ENCODE peak calls at places on chromosomes 1 and 21, in four cellular contexts. W, D, A and P are unnamed samples. For H3K4me1, the result is how much of the 10 kb centered on the place peaks cover.

GRCh38 chr1:40984531-40984930 is 5.0 kb downstream of the CTPS1 start:
- DNase-seq in W (no peak), D (no peak), A (no peak), P (no peak)

GRCh38 chr1:1005774-1006304 is 5.9 kb upstream of the HES4 start:
- DNase-seq in W (no peak), D (no peak), A (no peak), P (no peak)

GRCh38 chr1:233884461-233885151 is 19.9 kb upstream of the SLC35F3 start:
- DNase-seq in W (no peak), D (no peak), A (no peak), P (no peak)

GRCh38 chr1:10973552-10973951 is 38.9 kb upstream of the TARDBP start:
- DNase-seq in W (peak), D (no peak), A (no peak), P (peak)

GRCh38 chr1:114021665-114022099 is 42.4 kb downstream of the OLFML3 start:
- DNase-seq in W (no peak), D (no peak), A (no peak), P (no peak)

GRCh38 chr1:36829066-36829465 is 205.2 kb downstream of the GRIK3 start:
- DNase-seq in W (no peak), D (no peak), A (no peak), P (no peak)

GRCh38 chr21:36297938-36298572 is 21.9 kb upstream of the MORC3 start:
- DNase-seq in W (peak), D (no peak), A (no peak), P (peak)

GRCh38 chr1:201252833-201253810 is 30.2 kb upstream of the PKP1 start:
- DNase-seq in W (no peak), D (no peak), A (no peak), P (no peak)

GRCh38 chr1:22848374-22848773 is 124.3 kb downstream of the LACTBL1 start:
- DNase-seq in W (no peak), D (no peak), A (no peak), P (no peak)

GRCh38 chr1:43545686-43546387 is 15.2 kb downstream of the PTPRF start:
- DNase-seq in W (peak), D (peak), A (no peak), P (peak)

GRCh38 chr1:108747898-108748297 is 1.4 kb downstream of the STXBP3 start:
- DNase-seq in W (no peak), D (no peak), A (no peak), P (no peak)

GRCh38 chr1:171753685-171754380 is 12.0 kb upstream of the VAMP4 start:
- DNase-seq in W (no peak), D (no peak), A (no peak), P (no peak)

GRCh38 chr1:94690033-94690712 is 130.0 kb upstream of the SLC44A3 start:
- DNase-seq in W (peak), D (no peak), A (no peak), P (no peak)

GRCh38 chr1:109792056-109792831 is 28.5 kb upstream of the EPS8L3 start:
- DNase-seq in W (peak), D (peak), A (no peak), P (peak)

GRCh38 chr1:226083303-226084101 is 21.0 kb downstream of the H3-3A start:
- DNase-seq in W (peak), D (peak), A (no peak), P (peak)

GRCh38 chr1:59570524-59570923 is 244.2 kb upstream of the HOOK1 start:
- DNase-seq in W (no peak), D (no peak), A (no peak), P (no peak)

GRCh38 chr1:161838362-161838761 is 72.2 kb downstream of the ATF6 start:
- DNase-seq in W (no peak), D (no peak), A (no peak), P (no peak)

GRCh38 chr1:94025383-94026340 is 95.3 kb downstream of the ABCA4 start:
- DNase-seq in W (peak), D (peak), A (no peak), P (no peak)

GRCh38 chr1:89833183-89834077 is 12.6 kb downstream of the LRRC8D start:
- DNase-seq in W (no peak), D (no peak), A (no peak), P (no peak)

GRCh38 chr1:36239941-36240637 is 15.8 kb downstream of the THRAP3 start:
- DNase-seq in W (no peak), D (no peak), A (no peak), P (no peak)

GRCh38 chr1:203425668-203425999 is 50.0 kb upstream of the PRELP start:
- DNase-seq in W (no peak), D (no peak), A (no peak), P (no peak)

GRCh38 chr1:91729621-91730348 is 156.2 kb downstream of the TGFBR3 start:
- DNase-seq in W (no peak), D (no peak), A (no peak), P (no peak)

GRCh38 chr1:91732291-91732953 is 153.5 kb downstream of the TGFBR3 start:
- DNase-seq in W (no peak), D (peak), A (no peak), P (no peak)

GRCh38 chr1:91731815-91732214 is 154.1 kb downstream of the TGFBR3 start:
- DNase-seq in W (no peak), D (no peak), A (no peak), P (no peak)

GRCh38 chr1:91732991-91733390 is 153.0 kb downstream of the TGFBR3 start:
- DNase-seq in W (no peak), D (no peak), A (no peak), P (no peak)

GRCh38 chr1:91730781-91731732 is 154.9 kb downstream of the TGFBR3 start:
- DNase-seq in W (peak), D (no peak), A (no peak), P (peak)
- H3K4me1 ChIP-seq in W (under half), D (under half), A (under half), P (half or more)

DNA sequence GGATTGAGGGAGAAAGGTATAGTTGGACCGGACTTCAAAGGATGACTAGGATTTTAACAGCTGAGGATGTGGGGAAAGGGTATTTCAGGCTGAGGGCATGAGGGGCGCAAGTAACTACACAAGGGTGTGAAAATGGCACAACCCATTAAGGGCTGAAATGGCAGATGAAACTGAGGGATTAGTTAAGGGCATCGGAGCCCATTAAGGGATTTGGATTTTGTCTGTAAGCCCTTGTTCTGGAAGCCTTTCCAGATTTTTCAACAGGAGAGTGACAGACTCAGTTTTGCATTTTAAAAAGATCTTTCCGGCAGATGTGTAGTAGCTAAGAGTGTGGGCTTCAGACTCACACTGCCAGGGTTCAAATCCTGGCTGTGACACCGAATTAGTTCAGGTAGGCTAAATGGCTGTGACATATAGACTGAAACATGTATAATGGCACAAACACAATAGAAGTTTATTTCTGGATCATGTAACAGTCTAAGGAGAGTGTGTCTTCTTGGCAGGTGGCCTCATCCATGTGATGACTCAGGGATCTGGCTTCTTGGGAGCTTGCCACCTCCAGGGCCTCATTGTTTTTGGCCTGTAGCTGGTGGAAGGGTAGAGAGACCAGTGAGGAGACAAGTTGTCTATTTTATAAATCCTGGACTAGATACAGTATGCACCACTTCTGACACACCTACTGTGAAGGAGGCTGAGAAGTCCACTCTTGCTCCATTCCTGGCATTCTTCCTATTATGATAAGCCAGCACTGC is 49.6 kb downstream of the UBE2T start:
- DNase-seq in W (no peak), D (peak), A (no peak), P (no peak)
- TF ChIP-seq EP300 in W (no peak), D (no peak), A (no peak), P (no peak)

DNA sequence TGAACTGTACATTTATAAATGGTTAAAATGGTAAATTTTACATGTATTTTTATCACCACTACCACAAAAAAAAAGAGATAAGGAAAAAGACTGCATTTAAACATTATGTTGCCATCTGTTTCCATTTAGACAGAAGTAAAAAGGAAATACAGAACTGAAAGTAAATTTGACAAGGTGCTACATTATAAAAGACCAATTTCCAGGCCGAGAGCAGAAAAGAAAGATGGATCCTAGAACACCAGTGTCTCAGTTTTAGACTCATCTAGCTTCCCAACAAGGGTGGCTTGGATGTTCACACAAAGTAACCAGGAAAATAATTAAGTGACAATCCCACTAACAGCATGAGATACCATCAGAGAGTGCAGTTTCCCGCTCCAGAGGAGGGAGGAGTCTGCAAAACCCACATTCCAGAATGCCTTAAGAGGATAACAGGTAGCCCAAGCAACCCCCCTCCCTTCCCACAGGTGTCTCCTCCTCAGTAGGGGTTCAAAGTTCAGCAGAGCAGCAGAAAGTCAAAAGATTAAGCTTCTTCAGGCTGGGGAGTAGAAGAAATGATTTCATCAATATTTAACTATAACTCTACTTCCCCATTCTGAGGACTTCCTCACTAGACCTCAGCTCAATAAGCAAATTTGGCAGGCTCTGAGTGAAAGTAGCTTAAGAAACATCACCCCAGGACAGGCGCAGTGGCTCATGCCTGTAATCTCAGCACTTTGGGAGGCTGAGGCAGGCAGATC is 11.8 kb downstream of the TPM3 start:
- DNase-seq in W (no peak), D (no peak), A (no peak), P (no peak)
- H3K4me1 ChIP-seq in W (half or more), D (half or more), A (under half), P (half or more)

DNA sequence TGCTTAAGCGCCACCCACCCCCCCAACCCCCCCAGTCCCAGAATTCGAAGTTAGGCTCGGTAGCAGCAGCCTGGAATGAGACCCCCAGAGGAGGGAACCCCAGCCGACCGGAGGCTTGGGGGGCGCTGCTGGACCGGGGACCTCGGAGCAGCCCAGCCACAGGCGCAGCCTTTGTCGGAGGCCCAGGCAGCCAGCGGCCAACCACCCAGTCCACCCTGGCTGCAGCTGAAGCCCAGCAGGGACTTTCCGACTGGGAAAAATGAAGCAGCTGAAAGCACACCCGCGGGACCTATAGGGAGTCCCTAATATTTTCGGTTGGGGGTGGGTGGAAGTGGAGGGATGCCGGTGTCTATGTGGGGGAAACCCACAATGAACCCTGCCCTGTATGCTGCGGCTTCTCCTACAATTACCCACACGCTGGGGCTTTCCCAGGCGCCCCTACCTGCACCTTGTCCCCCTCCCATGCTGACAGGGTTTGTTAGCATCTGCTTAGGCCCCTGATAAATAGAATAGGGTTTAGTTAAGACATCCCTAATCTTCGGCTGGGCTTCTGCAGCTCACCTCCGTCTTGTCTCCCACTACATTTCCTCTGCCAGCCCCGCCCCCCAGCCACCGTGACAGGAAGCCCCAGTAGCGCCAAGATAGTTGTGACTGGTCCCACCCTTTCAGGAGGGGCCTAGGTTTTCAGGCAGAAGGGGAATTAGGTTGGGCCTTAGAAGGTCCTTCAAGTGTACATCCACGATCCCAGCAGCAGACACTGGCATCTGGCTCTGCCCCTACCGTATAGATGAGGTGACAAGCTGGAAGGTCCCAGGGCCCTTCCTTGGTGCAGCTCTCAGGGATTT is 838 bp downstream of the CCDC28B start:
- DNase-seq in W (peak), D (no peak), A (no peak), P (peak)
- TF ChIP-seq EP300 in W (no peak), D (no peak), A (no peak), P (no peak)

GRCh38 chr1:24960071-24960801 is 30.2 kb upstream of the RUNX3 start:
- DNase-seq in W (no peak), D (no peak), A (no peak), P (no peak)
- H3K4me1 ChIP-seq in W (under half), D (under half), A (under half), P (under half)